ENCODE peak calls at places on chromosomes 6 and 20, in five cellular contexts. O is astrocyte of the spinal cord; W is right cardiac atrium; C is tibial nerve; F is naive thymus-derived CD8-positive, alpha-beta T cell. X is an unnamed sample.
A peak's percentile ranks its signal among the peaks of the same experiment; 100 is the strongest.

GRCh38 chr20:58439974-58440767 is 51.1 kb downstream of the VAPB start:
- DNase-seq in F (no peak), O (no peak), W (no peak), C (no peak), X (no peak)

GRCh38 chr6:36980876-36981619 is 4.9 kb downstream of the MTCH1 start:
- DNase-seq in F (no peak), W (no peak), O (no peak), C (no peak), X (no peak)

GRCh38 chr20:21820045-21820444 is 114.6 kb downstream of the PAX1 start:
- DNase-seq in F (no peak), W (no peak), O (no peak), C (no peak), X (no peak)

GRCh38 chr6:21665436-21666199 is 72.1 kb downstream of the SOX4 start:
- DNase-seq in O (no peak), F (no peak), C (no peak), W (no peak), X (no peak)

GRCh38 chr6:118720125-118720473 is 68.7 kb upstream of the CEP85L start:
- DNase-seq in F (no peak), C (no peak), W (no peak), O (no peak), X (no peak)

GRCh38 chr6:168100011-168100802 is 21.2 kb upstream of the FRMD1 start:
- DNase-seq in C (no peak), O (no peak), F (no peak), W (no peak), X (no peak)

GRCh38 chr6:148502083-148502772 is 159.6 kb downstream of the SASH1 start:
- DNase-seq in W (peak; percentile 35), C (peak; percentile 59), O (no peak), F (no peak), X (no peak)

GRCh38 chr6:169626169-169626833 is 75.5 kb downstream of the WDR27 start:
- DNase-seq in C (no peak), F (no peak), O (no peak), W (no peak), X (no peak)

GRCh38 chr20:46122071-46122470 is 4.0 kb downstream of the CD40 start:
- DNase-seq in C (no peak), O (peak; percentile 71), W (no peak), F (no peak), X (no peak)

GRCh38 chr6:165799736-165800135 is 136.7 kb upstream of the PDE10A start:
- DNase-seq in O (peak; percentile 16), F (no peak), C (no peak), W (peak; percentile 22), X (no peak)

GRCh38 chr6:117531346-117531745 is 48.9 kb downstream of the DCBLD1 start:
- DNase-seq in O (peak; percentile 56), C (no peak), W (peak; percentile 26), F (no peak), X (no peak)

GRCh38 chr6:24251339-24251738 is 106.5 kb downstream of the DCDC2 start:
- DNase-seq in C (no peak), W (no peak), O (no peak), F (no peak), X (no peak)

GRCh38 chr6:93418448-93419303 is 683 bp downstream of the EPHA7 start:
- DNase-seq in O (peak; percentile 61), F (no peak), W (peak; percentile 33), C (no peak), X (no peak)

GRCh38 chr20:6673071-6673470 is 94.4 kb upstream of the BMP2 start:
- DNase-seq in W (no peak), F (no peak), O (no peak), C (no peak), X (no peak)

GRCh38 chr6:169933839-169934698 is 182.6 kb downstream of the ERMARD start:
- DNase-seq in O (no peak), C (no peak), F (no peak), W (peak; percentile 77), X (no peak)

GRCh38 chr20:31652917-31653385 is 15.2 kb downstream of the COX4I2 start:
- DNase-seq in O (no peak), C (no peak), W (no peak), F (no peak), X (no peak)

GRCh38 chr20:32885201-32885600 is 26.5 kb downstream of the EFCAB8 start:
- DNase-seq in C (no peak), F (no peak), O (no peak), W (no peak), X (no peak)

GRCh38 chr6:90000864-90001731 is 106.8 kb downstream of the GJA10 start:
- DNase-seq in C (no peak), W (no peak), O (no peak), F (no peak), X (peak; percentile 64)

GRCh38 chr6:25962368-25963127 is at the start of gene TRIM38:
- DNase-seq in C (peak; percentile 63), W (peak; percentile 60), O (peak; percentile 84), F (peak; percentile 74), X (peak; percentile 81)

GRCh38 chr6:119148825-119149525 is 70.5 kb upstream of the FAM184A start:
- DNase-seq in W (no peak), O (peak; percentile 79), C (no peak), F (no peak), X (no peak)

GRCh38 chr6:41247288-41247865 is 19.2 kb downstream of the TREML4 start:
- DNase-seq in W (no peak), O (no peak), F (no peak), C (no peak), X (no peak)

GRCh38 chr6:158708239-158708638 is 58.4 kb downstream of the SYTL3 start:
- DNase-seq in W (peak; percentile 71), F (no peak), C (no peak), O (peak; percentile 60), X (no peak)

GRCh38 chr6:2958802-2959201 is 12.6 kb downstream of the SERPINB6 start:
- DNase-seq in O (no peak), C (no peak), F (no peak), W (no peak), X (no peak)

GRCh38 chr6:170223718-170224693 is 66.9 kb downstream of the DLL1 start:
- DNase-seq in F (no peak), C (no peak), W (no peak), O (no peak), X (no peak)

GRCh38 chr6:55069132-55069781 is 105.1 kb upstream of the HCRTR2 start:
- DNase-seq in O (peak; percentile 52), F (no peak), C (no peak), W (no peak), X (no peak)

GRCh38 chr6:16985484-16986284 is 116.2 kb upstream of the STMND1 start:
- DNase-seq in C (no peak), O (peak; percentile 32), W (no peak), F (no peak), X (no peak)

GRCh38 chr6:118770112-118770788 is 118.9 kb upstream of the CEP85L start:
- DNase-seq in O (no peak), F (no peak), W (no peak), C (no peak), X (no peak)

GRCh38 chr20:31758991-31759390 is 19.9 kb downstream of the TPX2 start:
- DNase-seq in O (no peak), C (no peak), F (no peak), W (no peak), X (no peak)

GRCh38 chr6:90284236-90284744 is 12.4 kb downstream of the BACH2 start:
- DNase-seq in O (peak; percentile 94), C (no peak), W (no peak), F (no peak), X (peak; percentile 76)

GRCh38 chr20:57619053-57619831 is 984 bp downstream of the ZBP1 start:
- DNase-seq in W (peak; percentile 40), F (peak; percentile 88), O (no peak), C (no peak), X (peak; percentile 87)

GRCh38 chr20:2402271-2402980 is 21.7 kb downstream of the TGM6 start:
- DNase-seq in C (no peak), F (no peak), O (peak; percentile 43), W (no peak), X (no peak)

GRCh38 chr6:109816452-109817374 is 125.6 kb downstream of the FIG4 start:
- DNase-seq in W (no peak), O (no peak), F (no peak), C (no peak), X (no peak)

GRCh38 chr6:161439093-161439492 is 165.2 kb upstream of the AGPAT4 start:
- DNase-seq in W (peak; percentile 72), O (peak; percentile 95), C (peak; percentile 37), F (no peak), X (no peak)

X was measured in stimulated activated effector memory CD8-positive, alpha-beta T cell treated with anti-CD3 and anti-CD28 coated beads, Interleukin-12 subunit alpha, Interleukin-12 subunit beta, amount 100 ng/mL, for 72 hours.